ENCODE peak calls at places on chromosomes 1 and 21, in seven cellular contexts. F is psoas muscle, S is suprapubic skin, G is pancreas, A is cardiac muscle cell, B is colonic mucosa, J is breast epithelium. O is an unnamed sample. For H3K4me1 and H3K36me3, the result is how much of the 10 kb centered on the place peaks cover.

GRCh38 chr1:172002725-172003345 is 161.5 kb downstream of the DNM3 start:
- DNase-seq in A (peak), J (no peak), B (peak), F (no peak), S (no peak), G (no peak), O (no peak)

GRCh38 chr1:114299331-114300005 is 145.8 kb upstream of the SYT6 start:
- DNase-seq in A (peak), B (no peak), S (no peak), J (no peak), G (no peak), F (no peak), O (no peak)

GRCh38 chr1:156268336-156268735 is 14.3 kb downstream of the SMG5 start:
- DNase-seq in B (no peak), F (no peak), A (peak), G (no peak), S (no peak), J (no peak), O (no peak)

GRCh38 chr21:41615613-41616012 is 107.7 kb upstream of the TMPRSS2 start:
- DNase-seq in F (no peak), S (no peak), G (no peak), B (no peak), A (peak), J (peak), O (no peak)

GRCh38 chr1:7172804-7173203 is 387.6 kb downstream of the CAMTA1 start:
- DNase-seq in J (no peak), G (no peak), B (no peak), S (no peak), F (no peak), A (no peak), O (no peak)

GRCh38 chr1:65818966-65819365 is 26.3 kb downstream of the PDE4B start:
- DNase-seq in F (no peak), B (no peak), J (no peak), S (no peak), G (no peak), A (no peak), O (no peak)

GRCh38 chr1:205003358-205004145 is 39.5 kb upstream of the CNTN2 start:
- DNase-seq in F (no peak), A (no peak), J (no peak), G (no peak), B (no peak), S (no peak), O (no peak)

GRCh38 chr1:93839307-93839706 is 39.7 kb downstream of the DNTTIP2 start:
- DNase-seq in S (no peak), B (no peak), G (no peak), J (no peak), A (peak), F (no peak), O (no peak)

GRCh38 chr1:150906329-150906728 is 19.4 kb downstream of the CTXND2 start:
- DNase-seq in J (no peak), A (no peak), F (no peak), G (no peak), B (no peak), S (no peak), O (no peak)

GRCh38 chr1:173997796-173998195 is 24.4 kb downstream of the RC3H1 start:
- DNase-seq in G (no peak), S (no peak), B (no peak), J (no peak), F (no peak), A (no peak), O (no peak)

GRCh38 chr1:54991939-54992338 is 6.8 kb upstream of the BSND start:
- DNase-seq in S (no peak), G (no peak), J (no peak), F (no peak), B (no peak), A (no peak), O (no peak)

GRCh38 chr1:1230656-1231399 is 973 bp downstream of the SDF4 start:
- DNase-seq in A (peak), B (peak), F (no peak), S (no peak), J (no peak), G (no peak), O (no peak)

GRCh38 chr1:87853576-87854351 is 525.1 kb downstream of the LMO4 start:
- DNase-seq in F (no peak), J (no peak), G (no peak), B (no peak), S (no peak), A (peak), O (no peak)

GRCh38 chr1:9866836-9867235 is 43.1 kb upstream of the CLSTN1 start:
- DNase-seq in A (no peak), F (no peak), J (no peak), G (no peak), S (no peak), B (no peak), O (no peak)

GRCh38 chr1:100354971-100355394 is 2.7 kb downstream of the CDC14A start:
- DNase-seq in B (peak), J (peak), F (no peak), A (peak), G (peak), S (no peak), O (no peak)

GRCh38 chr1:154006136-154006535 is 15.6 kb downstream of the RPS27 start:
- DNase-seq in F (no peak), A (no peak), B (no peak), J (no peak), G (no peak), S (no peak), O (no peak)

GRCh38 chr1:50989694-50990093 is 19.6 kb downstream of the CDKN2C start:
- DNase-seq in S (no peak), F (no peak), A (no peak), B (no peak), G (no peak), J (no peak), O (no peak)

GRCh38 chr1:156052862-156053769 is 482 bp downstream of the UBQLN4 start:
- DNase-seq in S (peak), G (peak), F (peak), A (peak), B (peak), J (peak), O (peak)

GRCh38 chr1:170593173-170593572 is 61.2 kb downstream of the GORAB start:
- DNase-seq in S (no peak), B (no peak), F (no peak), J (no peak), A (no peak), G (no peak), O (no peak)

GRCh38 chr1:42953182-42954180 is 5.2 kb downstream of the SLC2A1 start:
- DNase-seq in G (no peak), A (no peak), J (no peak), F (no peak), S (no peak), B (no peak), O (peak)

GRCh38 chr1:29752141-29752540 is 515.8 kb downstream of the PTPRU start:
- DNase-seq in A (peak), F (no peak), J (no peak), S (no peak), B (peak), G (no peak), O (no peak)

GRCh38 chr1:226548281-226549093 is at the start of gene STUM:
- DNase-seq in A (peak), B (peak), J (no peak), S (no peak), F (peak), G (no peak), O (peak)

GRCh38 chr1:37487619-37487984 is 13.2 kb downstream of the ZC3H12A start:
- DNase-seq in S (no peak), J (no peak), A (no peak), F (no peak), G (no peak), B (no peak), O (no peak)

GRCh38 chr1:179229214-179230140 is at the start of gene ABL2:
- DNase-seq in A (peak), G (peak), S (peak), J (no peak), F (peak), B (peak), O (peak)

GRCh38 chr1:168531605-168532345 is 12.0 kb downstream of the XCL2 start:
- DNase-seq in A (no peak), J (no peak), F (no peak), S (no peak), G (no peak), B (no peak), O (no peak)

GRCh38 chr1:209550519-209550918 is 33.0 kb upstream of the CAMK1G start:
- DNase-seq in G (no peak), B (no peak), S (no peak), J (no peak), A (no peak), F (no peak), O (no peak)
- H3K4me1 ChIP-seq in G (under half), B (under half), S (under half), J (under half), A (under half), F (under half), O (under half)

GRCh38 chr1:2522230-2522629 is 4.2 kb downstream of the PANK4 start:
- DNase-seq in A (no peak), F (no peak), G (no peak), S (no peak), B (no peak), J (no peak), O (no peak)

GRCh38 chr1:2519029-2519685 is 7.2 kb downstream of the PANK4 start:
- DNase-seq in S (no peak), G (no peak), B (no peak), F (no peak), A (no peak), J (no peak), O (no peak)

GRCh38 chr1:2520206-2520605 is 6.2 kb downstream of the PANK4 start:
- DNase-seq in F (no peak), S (no peak), B (no peak), A (no peak), J (no peak), G (no peak), O (no peak)

GRCh38 chr1:2519729-2520128 is 6.7 kb downstream of the PANK4 start:
- DNase-seq in A (no peak), S (no peak), B (no peak), J (no peak), G (no peak), F (no peak), O (no peak)

GRCh38 chr1:2520806-2521205 is 5.6 kb downstream of the PANK4 start:
- DNase-seq in B (no peak), J (no peak), S (no peak), A (no peak), G (no peak), F (no peak), O (no peak)
- H3K36me3 ChIP-seq in B (under half), J (under half), S (half or more), A (under half), G (under half), F (under half), O (under half)

DNA sequence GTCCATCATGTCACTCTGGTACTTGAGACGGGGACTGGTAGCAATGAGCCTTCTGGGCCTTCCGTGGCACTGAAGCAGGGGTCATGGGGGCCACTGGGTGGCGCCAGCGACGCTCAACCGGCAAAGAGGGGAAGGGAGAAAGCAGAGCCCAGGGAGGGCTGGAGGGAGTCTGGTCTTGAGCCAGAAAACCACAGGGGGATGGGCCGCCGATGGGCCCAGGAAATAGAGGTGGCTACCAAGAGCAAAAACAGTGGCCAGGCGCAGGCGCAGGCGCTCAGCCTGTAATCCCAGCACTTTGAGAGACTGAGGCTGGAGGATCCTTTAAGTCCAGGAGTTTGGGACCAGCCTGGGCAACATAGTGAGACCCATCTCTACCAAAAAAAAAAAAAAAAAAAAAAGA is 21.8 kb downstream of the EXOC8 start:
- DNase-seq in B (peak), A (peak), G (peak), F (peak), J (no peak), S (no peak), O (no peak)
- TF ChIP-seq CTCF in B (peak), A (peak), G (peak), F (peak), J (peak), S (peak), O (peak)

GRCh38 chr1:202809597-202810159 is 1.1 kb upstream of the PCAT6 start:
- DNase-seq in B (no peak), S (no peak), G (no peak), F (no peak), A (no peak), J (no peak), O (no peak)

GRCh38 chr1:202807926-202808757 is at the start of gene KDM5B:
- DNase-seq in F (peak), J (peak), B (peak), A (peak), G (peak), S (peak), O (peak)

GRCh38 chr1:202807367-202807925 is 775 bp downstream of the KDM5B start:
- DNase-seq in S (no peak), F (peak), A (peak), J (peak), G (peak), B (peak), O (peak)

GRCh38 chr1:202805886-202806511 is 2.2 kb downstream of the KDM5B start:
- DNase-seq in A (peak), S (no peak), B (no peak), G (no peak), J (no peak), F (no peak), O (no peak)

DNA sequence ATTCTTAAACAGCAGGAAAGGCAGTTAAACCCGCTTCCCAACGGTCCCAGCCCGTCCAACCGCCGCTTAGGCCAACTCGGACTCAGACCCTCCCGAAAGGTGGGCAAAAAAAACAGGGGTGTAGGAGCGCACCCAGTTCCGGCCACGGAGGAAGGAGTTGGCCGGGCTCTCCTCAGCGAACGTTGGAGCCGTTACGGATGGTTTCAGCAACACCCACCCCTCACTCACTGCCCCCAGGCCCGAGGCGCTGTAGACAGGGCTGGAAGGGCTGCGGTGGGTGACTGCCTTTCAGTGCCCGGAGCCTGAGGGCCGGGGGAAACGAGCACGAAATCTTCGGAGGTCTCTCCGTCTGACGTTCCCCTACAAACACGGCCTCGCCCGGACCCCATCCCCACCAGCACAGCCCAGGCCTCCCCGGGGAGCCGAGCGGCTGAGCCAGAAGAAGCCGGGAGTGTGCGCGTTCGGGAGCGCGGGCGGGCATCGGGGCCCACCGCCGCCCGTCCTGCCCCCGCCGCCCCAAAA is 1.3 kb downstream of the KDM5B start:
- DNase-seq in B (peak), S (no peak), A (no peak), F (no peak), J (peak), G (peak), O (peak)
- H3K4me1 ChIP-seq in B (under half), S (under half), A (under half), F (under half), J (under half), G (under half), O (under half)